ENCODE peak calls at places on chromosomes 4 and X, in four cellular contexts. Q, N, T and I are unnamed samples.

GRCh38 chrX:111165902-111166301 is 69.9 kb downstream of the PAK3 start:
- DNase-seq in T (no peak), N (no peak), Q (no peak), I (no peak)

GRCh38 chr4:116702949-116703348 is 382.4 kb downstream of the TRAM1L1 start:
- DNase-seq in Q (no peak), N (no peak), T (no peak), I (no peak)

GRCh38 chr4:80184053-80184790 is 13.1 kb upstream of the PRDM8 start:
- DNase-seq in T (no peak), N (peak), Q (no peak), I (peak)

GRCh38 chr4:108941914-108942379 is 179.1 kb upstream of the ETNPPL start:
- DNase-seq in T (no peak), Q (no peak), N (no peak), I (no peak)

GRCh38 chr4:37082912-37083311 is 161.6 kb upstream of the NWD2 start:
- DNase-seq in T (no peak), Q (no peak), N (no peak), I (no peak)

GRCh38 chr4:40196260-40196659 is 571 bp upstream of the RHOH start:
- DNase-seq in T (no peak), Q (no peak), N (no peak), I (no peak)

GRCh38 chr4:183588169-183588675 is 70.8 kb downstream of the RWDD4 start:
- DNase-seq in Q (no peak), T (no peak), N (no peak), I (no peak)

GRCh38 chr4:82739292-82740190 is 59.1 kb downstream of the SCD5 start:
- DNase-seq in T (peak), N (peak), Q (peak), I (peak)

GRCh38 chr4:10033191-10033881 is 12.0 kb upstream of the SLC2A9 start:
- DNase-seq in N (no peak), T (no peak), Q (peak), I (no peak)

GRCh38 chrX:40127052-40127451 is 29.3 kb upstream of the BCOR start:
- DNase-seq in T (no peak), N (no peak), Q (no peak), I (no peak)

GRCh38 chr4:1208970-1209704 is 36.8 kb upstream of the SPON2 start:
- DNase-seq in T (no peak), N (no peak), Q (no peak), I (no peak)

GRCh38 chr4:74319506-74319905 is 11.2 kb downstream of the EPGN start:
- DNase-seq in Q (no peak), T (no peak), N (no peak), I (no peak)

GRCh38 chrX:38375888-38376287 is 23.5 kb downstream of the OTC start:
- DNase-seq in T (no peak), Q (no peak), N (no peak), I (peak)

GRCh38 chrX:9745417-9746115 is 20.1 kb downstream of the GPR143 start:
- DNase-seq in T (no peak), N (no peak), Q (no peak), I (no peak)

GRCh38 chr4:125432078-125432477 is 117.3 kb downstream of the FAT4 start:
- DNase-seq in N (no peak), Q (no peak), T (no peak), I (no peak)

GRCh38 chr4:138438608-138439007 is 196.5 kb upstream of the SLC7A11 start:
- DNase-seq in Q (peak), N (no peak), T (no peak), I (no peak)

DNA sequence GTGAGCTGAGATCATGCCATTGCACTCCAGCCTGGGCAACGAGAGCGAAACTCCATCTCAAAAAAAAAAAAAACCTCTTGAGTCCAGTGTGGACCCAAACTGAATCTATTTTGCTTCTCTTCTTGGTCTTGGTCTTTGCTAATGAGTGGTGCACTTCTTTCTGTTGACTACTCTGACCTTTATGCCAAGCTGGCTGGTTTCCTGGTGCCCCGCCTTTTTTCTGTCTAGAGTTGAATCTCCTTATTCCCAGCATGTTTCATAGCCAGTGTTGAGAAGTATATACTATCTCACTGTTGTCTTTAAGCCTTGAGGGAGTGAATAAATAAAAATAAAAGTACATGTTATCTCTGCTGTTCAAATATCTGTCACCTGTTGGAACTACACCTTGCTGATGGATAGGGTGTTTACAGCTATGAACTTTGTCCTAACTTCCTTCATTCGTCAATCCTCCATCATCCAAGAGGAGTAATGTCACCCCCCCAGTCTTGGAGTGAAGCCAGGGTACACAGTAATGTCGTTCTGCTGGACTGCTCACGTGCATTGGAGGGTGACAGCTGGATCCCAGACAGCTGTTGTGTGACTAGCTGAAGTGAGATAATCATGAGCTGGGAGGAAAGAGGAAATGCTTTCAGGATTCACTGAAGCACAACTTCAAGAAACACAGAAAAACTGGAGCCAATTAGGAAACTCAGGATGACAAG is 99.3 kb upstream of the PRKG2 start:
- DNase-seq in Q (no peak), N (no peak), T (no peak), I (no peak)
- TF ChIP-seq POLR2A in Q (no peak), N (no peak), T (no peak), I (no peak)

GRCh38 chrX:151902813-151903591 is 9.7 kb upstream of the MAGEA4 start:
- DNase-seq in N (no peak), Q (no peak), T (no peak), I (no peak)
- TF ChIP-seq TAF1 in N (no peak), Q (no peak), T (no peak), I (no peak)

DNA sequence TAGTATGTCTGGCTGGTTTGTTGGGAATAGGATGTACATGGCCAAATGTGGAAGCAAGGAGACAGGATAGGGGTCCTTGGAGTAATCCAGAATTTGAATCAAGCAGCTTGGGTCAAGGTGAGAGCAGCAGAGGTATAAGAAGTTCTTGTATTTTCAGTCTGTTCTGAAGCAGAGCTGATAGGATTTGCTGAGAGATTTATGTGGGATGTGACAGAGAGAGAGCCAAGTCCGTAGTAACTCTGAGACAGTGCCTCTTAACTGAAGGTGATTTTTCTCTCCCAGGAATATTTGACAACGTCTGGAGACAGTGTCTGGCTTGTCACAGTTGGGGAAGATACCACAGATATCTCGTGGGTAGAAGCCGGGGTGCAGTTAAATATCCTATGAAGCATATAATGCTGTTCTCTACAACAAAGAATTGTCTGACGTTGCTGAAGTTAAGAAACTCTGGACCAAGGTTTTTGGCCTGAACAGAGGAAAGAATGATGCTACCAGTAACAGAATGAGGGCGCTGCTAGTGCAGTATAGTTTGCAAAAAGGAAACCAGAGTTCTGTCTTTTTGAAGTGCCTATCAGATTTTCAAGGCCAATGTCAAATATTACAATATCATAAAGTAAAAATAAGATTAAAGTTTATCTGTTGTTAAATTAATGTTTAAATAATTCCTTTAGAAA is 184.0 kb downstream of the ARHGAP24 start:
- DNase-seq in Q (no peak), N (no peak), T (no peak), I (no peak)
- TF ChIP-seq POLR2AphosphoS5 in Q (no peak), N (no peak), T (no peak), I (no peak)

GRCh38 chr4:140343303-140343702 is 30.1 kb upstream of the SCOC start:
- DNase-seq in N (no peak), Q (no peak), T (no peak), I (no peak)
- TF ChIP-seq POLR2A in N (no peak), Q (no peak), T (no peak), I (no peak)

DNA sequence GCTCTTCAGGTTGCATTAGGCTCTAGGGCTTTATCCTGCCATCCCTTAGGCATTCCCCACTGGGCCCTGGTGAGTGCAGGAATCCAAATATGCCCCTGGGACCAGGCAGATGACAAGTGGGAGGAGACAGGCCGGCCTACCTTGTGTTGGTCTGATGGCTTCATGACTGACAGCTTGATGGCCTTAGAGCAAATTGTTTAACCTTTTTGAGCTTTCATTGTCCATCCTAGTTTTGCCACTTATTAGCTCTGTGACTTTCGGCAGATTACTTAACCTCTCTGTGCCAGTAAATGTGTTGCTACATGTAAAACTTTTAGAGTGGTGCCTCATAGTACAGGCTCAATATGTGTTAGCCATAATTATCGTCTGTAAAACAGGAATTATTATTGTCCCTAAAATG is 4.4 kb downstream of the KIT start:
- DNase-seq in N (no peak), Q (no peak), T (no peak), I (no peak)
- TF ChIP-seq TAF1 in N (no peak), Q (no peak), T (no peak), I (no peak)

GRCh38 chrX:84956304-84956703 is 47.4 kb upstream of the APOOL start:
- DNase-seq in Q (no peak), N (no peak), T (no peak), I (no peak)
- TF ChIP-seq POLR2AphosphoS5 in Q (no peak), N (no peak), T (no peak), I (no peak)

DNA sequence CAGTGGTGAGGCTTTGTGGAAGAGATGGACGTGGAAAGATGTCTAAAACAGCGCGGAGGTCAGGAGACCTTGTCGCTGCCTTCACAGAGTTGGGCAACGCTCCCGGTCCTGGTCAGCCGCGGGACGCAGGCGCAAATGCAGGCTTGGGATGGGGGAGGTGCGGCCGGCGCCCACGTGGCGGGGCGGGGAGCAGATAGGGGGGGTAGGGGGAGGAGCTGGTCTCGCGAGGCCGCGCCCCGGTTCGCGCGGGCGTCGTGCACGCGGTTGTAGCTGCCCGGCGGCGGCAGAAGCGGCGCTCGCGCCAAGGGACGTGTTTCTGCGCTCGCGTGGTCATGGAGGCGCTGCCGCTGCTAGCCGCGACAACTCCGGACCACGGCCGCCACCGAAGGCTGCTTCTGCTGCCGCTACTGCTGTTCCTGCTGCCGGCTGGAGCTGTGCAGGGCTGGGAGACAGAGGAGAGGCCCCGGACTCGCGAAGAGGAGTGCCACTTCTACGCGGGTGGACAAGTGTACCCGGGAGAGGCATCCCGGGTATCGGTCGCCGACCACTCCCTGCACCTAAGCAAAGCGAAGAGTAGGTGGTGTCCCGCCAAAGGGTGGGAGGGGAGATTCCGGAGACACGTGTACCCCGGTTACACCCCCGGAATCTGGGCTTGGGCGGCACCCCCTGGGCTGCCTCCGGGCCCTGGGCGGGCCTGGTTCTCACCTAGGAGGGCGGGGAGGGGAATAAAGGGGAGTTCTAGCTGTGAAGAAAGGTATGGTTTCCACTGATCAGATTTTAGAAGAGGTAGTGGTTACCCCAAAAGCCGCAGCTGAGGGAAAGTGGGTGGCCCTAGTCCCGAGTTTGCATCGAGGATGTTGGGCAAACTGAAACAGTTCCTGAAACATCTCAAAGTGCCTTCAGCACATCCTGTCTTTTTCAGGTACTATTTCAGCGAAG is at the start of gene PRDX4:
- DNase-seq in Q (peak), N (peak), T (peak), I (peak)
- TF ChIP-seq POLR2A in Q (peak), N (peak), T (peak), I (peak)

GRCh38 chrX:48578661-48579128 is 4.4 kb downstream of the RBM3 start:
- DNase-seq in Q (no peak), N (no peak), T (no peak), I (no peak)
- TF ChIP-seq TAF1 in Q (no peak), N (no peak), T (no peak), I (no peak)